ENCODE peak calls at places on chromosomes 7 and 10, in eight cellular contexts. O is colonic mucosa; S is iris pigment epithelial cell; Y is C1 segment of cervical spinal cord; P is hippocampal formation; Q is neural crest cell; H is cardiac muscle cell; Z is stimulated activated CD4-positive, alpha-beta T cell treated with anti-CD3 and anti-CD28 coated beads, Interleukin-4, amount 100 ng/mL, for 24 hours. I is an unnamed sample.
A peak's percentile ranks its signal among the peaks of the same experiment; 100 is the strongest.

GRCh38 chr10:78408671-78409472 is 375.2 kb downstream of the RPS24 start:
- DNase-seq in Q (no peak), Z (no peak), Y (no peak), O (no peak), S (peak; percentile 13), H (peak; percentile 93), P (peak; percentile 56), I (no peak)

GRCh38 chr10:72260588-72261322 is 13.0 kb upstream of the DDIT4 start:
- DNase-seq in Q (peak; percentile 92), O (peak; percentile 89), H (peak; percentile 94), Z (peak; percentile 81), Y (peak; percentile 63), P (peak; percentile 87), S (peak; percentile 80), I (no peak)

GRCh38 chr7:11458736-11459483 is 373.1 kb downstream of the THSD7A start:
- DNase-seq in Y (no peak), H (no peak), P (no peak), Q (no peak), Z (no peak), O (no peak), S (peak; percentile 97), I (peak; percentile 10)

GRCh38 chr7:99562832-99563231 is 4.4 kb downstream of the ZNF655 start:
- DNase-seq in Z (peak; percentile 64), O (peak; percentile 31), Y (no peak), S (peak; percentile 100), H (no peak), P (no peak), Q (no peak), I (peak; percentile 97)

GRCh38 chr7:131909151-131909768 is 352.8 kb upstream of the PODXL start:
- DNase-seq in Z (no peak), S (no peak), Y (no peak), H (no peak), Q (no peak), P (no peak), O (peak; percentile 25), I (no peak)

GRCh38 chr7:148142660-148143248 is 447.8 kb upstream of the C7orf33 start:
- DNase-seq in O (peak; percentile 40), Q (peak; percentile 25), H (peak; percentile 55), P (peak; percentile 11), Z (no peak), S (peak; percentile 38), Y (no peak), I (no peak)

GRCh38 chr7:101321491-101322401 is at the start of gene IFT22:
- DNase-seq in S (peak; percentile 90), H (peak; percentile 99), P (peak; percentile 84), Y (peak; percentile 42), Z (peak; percentile 87), Q (peak; percentile 92), O (peak; percentile 94), I (peak; percentile 81)

GRCh38 chr10:117441812-117442443 is 66.7 kb upstream of the PDZD8 start:
- DNase-seq in Z (no peak), Y (no peak), P (no peak), H (no peak), O (no peak), S (no peak), Q (no peak), I (peak; percentile 94)

I was measured in GM04504.